ENCODE peak calls at places on chromosomes 7 and 10, in seven cellular contexts. A is GM23338, H is HL-60, R is stomach, W is GM12878, C is spleen, O is GM12891. K is an unnamed sample.
A peak's percentile ranks its signal among the peaks of the same experiment; 100 is the strongest.

GRCh38 chr7:1242601-1243289 is 10.1 kb downstream of the UNCX start:
- DNase-seq in A (peak; percentile 63), H (no peak), R (no peak), W (no peak), C (no peak), O (no peak), K (no peak)

GRCh38 chr7:86939197-86939814 is 120.1 kb downstream of the ELAPOR2 start:
- DNase-seq in A (peak; percentile 89), H (peak; percentile 36), R (no peak), W (peak; percentile 40), C (no peak), O (no peak), K (peak; percentile 76)

GRCh38 chr7:108002726-108003590 is at the start of gene LAMB1:
- DNase-seq in A (peak; percentile 87), H (no peak), R (peak; percentile 63), W (no peak), C (peak; percentile 72), O (peak; percentile 37), K (no peak)

GRCh38 chr10:101745074-101745690 is 30.7 kb downstream of the FGF8 start:
- DNase-seq in A (no peak), H (peak; percentile 4), R (no peak), W (no peak), C (no peak), O (no peak), K (no peak)

GRCh38 chr10:119933179-119933578 is 40.6 kb downstream of the SEC23IP start:
- DNase-seq in A (peak; percentile 47), H (no peak), R (no peak), W (no peak), C (no peak), O (no peak), K (no peak)

GRCh38 chr7:76409537-76409936 is at the start of gene SSC4D:
- DNase-seq in A (peak; percentile 91), H (no peak), R (no peak), W (no peak), C (no peak), O (no peak), K (no peak)

GRCh38 chr10:5882961-5883360 is 6.7 kb downstream of the ANKRD16 start:
- DNase-seq in A (no peak), H (no peak), R (no peak), W (no peak), C (peak; percentile 19), O (no peak), K (no peak)

GRCh38 chr7:142711722-142712616 is 37.3 kb upstream of the PRSS1 start:
- DNase-seq in A (peak; percentile 58), H (peak; percentile 21), R (no peak), W (no peak), C (no peak), O (no peak), K (peak; percentile 12)

GRCh38 chr7:13524076-13524475 is 465.4 kb downstream of the ETV1 start:
- DNase-seq in A (no peak), H (no peak), R (no peak), W (no peak), C (no peak), O (no peak), K (no peak)

GRCh38 chr7:101124376-101125056 is 2.4 kb upstream of the SERPINE1 start:
- DNase-seq in A (no peak), H (peak; percentile 47), R (no peak), W (no peak), C (no peak), O (no peak), K (no peak)

GRCh38 chr7:121605297-121605640 is 209.2 kb upstream of the FAM3C start:
- DNase-seq in A (no peak), H (no peak), R (no peak), W (no peak), C (no peak), O (no peak), K (no peak)

GRCh38 chr10:117266812-117267211 is 25.9 kb downstream of the SLC18A2 start:
- DNase-seq in A (no peak), H (no peak), R (no peak), W (no peak), C (no peak), O (no peak), K (no peak)

GRCh38 chr10:112802411-112803060 is 147.5 kb upstream of the TCF7L2 start:
- DNase-seq in A (no peak), H (no peak), R (no peak), W (no peak), C (no peak), O (no peak), K (no peak)

GRCh38 chr7:100091411-100092181 is 2.8 kb downstream of the COPS6 start:
- DNase-seq in A (peak; percentile 74), H (peak; percentile 34), R (no peak), W (no peak), C (no peak), O (no peak), K (no peak)

GRCh38 chr7:128137096-128137655 is 103.9 kb upstream of the LEP start:
- DNase-seq in A (no peak), H (peak; percentile 47), R (no peak), W (no peak), C (no peak), O (no peak), K (no peak)

GRCh38 chr10:78729810-78730209 is 339.0 kb upstream of the ZMIZ1 start:
- DNase-seq in A (no peak), H (peak; percentile 9), R (no peak), W (no peak), C (no peak), O (no peak), K (no peak)

GRCh38 chr7:26664735-26665420 is 199.5 kb downstream of the SKAP2 start:
- DNase-seq in A (no peak), H (no peak), R (no peak), W (no peak), C (peak; percentile 59), O (no peak), K (no peak)

GRCh38 chr10:22539579-22540160 is 174.7 kb downstream of the PIP4K2A start:
- DNase-seq in A (no peak), H (no peak), R (no peak), W (no peak), C (no peak), O (no peak), K (no peak)

GRCh38 chr7:133883591-133883990 is 243.5 kb upstream of the LRGUK start:
- DNase-seq in A (no peak), H (no peak), R (no peak), W (no peak), C (no peak), O (no peak), K (no peak)

GRCh38 chr7:146366938-146367337 is 250.3 kb downstream of the CNTNAP2 start:
- DNase-seq in A (no peak), H (no peak), R (no peak), W (no peak), C (no peak), O (no peak), K (peak; percentile 27)

GRCh38 chr7:155344618-155345433 is 47.1 kb downstream of the INSIG1 start:
- DNase-seq in A (peak; percentile 83), H (peak; percentile 69), R (peak; percentile 84), W (no peak), C (peak; percentile 96), O (peak; percentile 90), K (peak; percentile 46)
- TF ChIP-seq POLR2AphosphoS5 in A (no peak), H (no peak), R (no peak), W (no peak), C (no peak), O (no peak), K (no peak)

GRCh38 chr10:27696466-27696865 is 49.2 kb downstream of the MKX start:
- DNase-seq in A (no peak), H (no peak), R (no peak), W (no peak), C (no peak), O (no peak), K (no peak)

GRCh38 chr10:27695088-27695487 is 50.5 kb downstream of the MKX start:
- DNase-seq in A (no peak), H (no peak), R (no peak), W (no peak), C (no peak), O (no peak), K (no peak)

GRCh38 chr10:27695704-27696103 is 49.9 kb downstream of the MKX start:
- DNase-seq in A (no peak), H (no peak), R (no peak), W (no peak), C (no peak), O (no peak), K (no peak)

GRCh38 chr10:27701971-27702537 is 43.6 kb downstream of the MKX start:
- DNase-seq in A (peak; percentile 44), H (no peak), R (no peak), W (no peak), C (no peak), O (no peak), K (no peak)

GRCh38 chr10:27699778-27700177 is 45.8 kb downstream of the MKX start:
- DNase-seq in A (no peak), H (no peak), R (no peak), W (no peak), C (no peak), O (no peak), K (no peak)
- TF ChIP-seq POLR2AphosphoS5 in A (no peak), H (no peak), R (no peak), W (no peak), C (no peak), O (no peak), K (no peak)

DNA sequence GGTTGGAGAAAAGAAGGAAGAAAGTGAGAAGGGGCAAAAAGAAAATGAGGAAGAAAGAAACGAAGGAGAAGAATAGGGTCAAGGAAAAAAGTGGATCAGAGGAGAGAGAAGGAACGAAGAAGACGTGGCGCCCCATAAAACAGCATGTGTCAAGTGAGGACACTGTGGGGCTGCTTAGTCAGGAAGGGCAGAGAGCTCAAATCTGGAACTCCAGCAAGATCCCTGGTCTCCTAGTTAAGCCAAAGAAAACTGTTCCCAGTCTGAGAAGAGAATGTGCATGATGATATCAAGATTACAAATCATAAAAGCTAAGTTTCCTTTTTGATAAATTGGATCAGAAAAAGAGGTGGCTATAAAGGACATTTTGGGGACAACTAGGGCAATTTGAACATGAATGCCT is 33.0 kb downstream of the CREB3L2 start:
- DNase-seq in A (no peak), H (no peak), R (no peak), W (no peak), C (no peak), O (no peak), K (no peak)
- TF ChIP-seq POLR2AphosphoS5 in A (no peak), H (no peak), R (no peak), W (no peak), C (no peak), O (no peak), K (no peak)

DNA sequence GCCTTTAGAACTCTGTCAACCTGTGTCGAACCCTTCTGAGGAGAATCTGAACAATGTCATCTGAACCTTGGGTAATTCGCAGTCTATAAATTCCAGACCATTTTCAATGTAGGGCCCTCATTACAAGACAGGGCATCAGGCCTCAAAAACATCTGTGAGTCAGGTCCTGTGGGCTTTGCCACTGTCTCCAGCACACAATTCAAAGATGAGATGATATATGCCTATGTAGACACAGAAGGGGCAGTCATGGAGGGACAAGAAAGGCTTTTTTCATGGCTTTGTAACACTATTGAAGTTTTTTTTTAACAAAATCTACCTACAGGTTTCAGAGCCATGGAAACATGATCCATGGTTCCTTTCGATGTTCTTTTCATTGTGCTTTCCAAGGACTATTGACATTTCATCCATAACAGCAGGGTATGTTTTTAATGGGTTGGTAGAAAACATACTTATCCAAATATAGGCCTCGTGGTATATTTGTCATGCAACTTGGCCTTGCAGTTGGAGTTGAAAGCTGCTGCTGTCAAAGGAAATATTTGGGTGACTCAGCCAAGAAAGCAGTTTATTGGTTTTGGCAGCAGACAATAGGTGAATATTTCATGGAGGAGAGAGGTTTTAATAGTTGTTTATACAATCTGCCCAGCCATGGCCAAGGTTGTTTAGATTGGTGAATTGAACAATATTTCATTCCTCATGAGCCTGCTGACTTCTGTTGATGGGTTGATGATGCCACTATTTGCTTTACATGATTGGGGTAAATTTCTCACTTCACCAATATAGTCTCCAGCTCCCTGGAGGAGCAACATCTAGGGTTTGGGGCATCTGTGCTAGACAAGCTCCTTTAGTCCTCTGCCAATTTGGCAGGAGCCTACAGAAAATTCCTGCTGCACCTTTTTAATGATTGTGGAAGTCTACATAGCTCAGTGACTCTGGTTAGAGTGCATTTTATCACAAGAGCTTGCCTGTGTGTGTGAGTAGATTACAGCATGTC is 158.4 kb upstream of the TMEM72 start:
- DNase-seq in A (no peak), H (no peak), R (no peak), W (no peak), C (no peak), O (no peak), K (peak; percentile 51)
- TF ChIP-seq POLR2AphosphoS5 in A (no peak), H (no peak), R (no peak), W (no peak), C (no peak), O (no peak), K (peak; percentile 44)